ENCODE peak calls at places on chromosomes 12 and 14, in seven cellular contexts. O, D, B, S, L, E and G are unnamed samples.
A peak's percentile ranks its signal among the peaks of the same experiment; 100 is the strongest.

GRCh38 chr12:14958361-14959125 is 2.9 kb downstream of the ARHGDIB start:
- DNase-seq in O (no peak), D (no peak), B (no peak), S (no peak), L (no peak), E (no peak), G (no peak)

GRCh38 chr12:117968826-117969659 is at the start of gene KSR2:
- DNase-seq in O (peak; percentile 56), D (peak; percentile 51), B (no peak), S (no peak), L (no peak), E (peak; percentile 2), G (peak; percentile 79)

GRCh38 chr12:27148791-27149190 is 66.4 kb upstream of the C12orf71 start:
- DNase-seq in O (no peak), D (no peak), B (no peak), S (no peak), L (no peak), E (no peak), G (no peak)

GRCh38 chr14:93033983-93034670 is 81.6 kb downstream of the ITPK1 start:
- DNase-seq in O (no peak), D (no peak), B (no peak), S (no peak), L (no peak), E (peak; percentile 5), G (peak; percentile 45)

GRCh38 chr12:100337299-100337698 is 19.6 kb upstream of the SLC17A8 start:
- DNase-seq in O (no peak), D (no peak), B (no peak), S (no peak), L (no peak), E (no peak), G (no peak)

GRCh38 chr14:23608454-23608853 is 27.7 kb upstream of the DHRS2 start:
- DNase-seq in O (no peak), D (no peak), B (no peak), S (no peak), L (no peak), E (no peak), G (no peak)

GRCh38 chr14:57732886-57733285 is 133.0 kb downstream of the SLC35F4 start:
- DNase-seq in O (peak; percentile 13), D (peak; percentile 20), B (no peak), S (no peak), L (no peak), E (no peak), G (no peak)

GRCh38 chr12:33752854-33753253 is 269.4 kb upstream of the ALG10 start:
- DNase-seq in O (peak; percentile 56), D (no peak), B (no peak), S (no peak), L (no peak), E (no peak), G (no peak)

GRCh38 chr12:2291182-2291832 is 238.5 kb downstream of the CACNA1C start:
- DNase-seq in O (peak; percentile 14), D (peak; percentile 49), B (no peak), S (no peak), L (no peak), E (no peak), G (no peak)

GRCh38 chr14:69237142-69237541 is 22.8 kb upstream of the GALNT16 start:
- DNase-seq in O (no peak), D (no peak), B (no peak), S (no peak), L (no peak), E (no peak), G (no peak)

GRCh38 chr14:105014032-105014431 is 6.9 kb downstream of the CDCA4 start:
- DNase-seq in O (no peak), D (no peak), B (no peak), S (no peak), L (no peak), E (no peak), G (no peak)

GRCh38 chr14:64234877-64235651 is 59.1 kb downstream of the ESR2 start:
- DNase-seq in O (peak; percentile 67), D (no peak), B (peak; percentile 26), S (no peak), L (no peak), E (no peak), G (peak; percentile 46)

GRCh38 chr12:14948672-14949071 is 10.3 kb upstream of the ERP27 start:
- DNase-seq in O (peak; percentile 58), D (peak; percentile 34), B (peak; percentile 25), S (peak; percentile 29), L (peak; percentile 79), E (no peak), G (peak; percentile 71)

GRCh38 chr12:124760548-124760947 is 103.1 kb downstream of the SCARB1 start:
- DNase-seq in O (no peak), D (no peak), B (no peak), S (no peak), L (no peak), E (no peak), G (no peak)

GRCh38 chr12:20445693-20446092 is 77.4 kb downstream of the PDE3A start:
- DNase-seq in O (no peak), D (no peak), B (no peak), S (no peak), L (no peak), E (no peak), G (no peak)

GRCh38 chr12:7498832-7499231 is 4.7 kb downstream of the CD163 start:
- DNase-seq in O (no peak), D (peak; percentile 86), B (no peak), S (peak; percentile 50), L (no peak), E (no peak), G (no peak)

GRCh38 chr14:65433157-65433556 is 20.6 kb downstream of the FUT8 start:
- DNase-seq in O (peak; percentile 15), D (no peak), B (no peak), S (no peak), L (no peak), E (no peak), G (no peak)

GRCh38 chr12:41512531-41512930 is 324.4 kb downstream of the PDZRN4 start:
- DNase-seq in O (peak; percentile 5), D (no peak), B (no peak), S (no peak), L (no peak), E (no peak), G (no peak)

GRCh38 chr14:73786942-73787759 is 64.5 kb upstream of the PTGR2 start:
- DNase-seq in O (peak; percentile 37), D (peak; percentile 68), B (peak; percentile 54), S (no peak), L (peak; percentile 51), E (peak; percentile 50), G (peak; percentile 74)

GRCh38 chr14:91946313-91947195 is 940 bp downstream of the FBLN5 start:
- DNase-seq in O (no peak), D (peak; percentile 74), B (no peak), S (no peak), L (no peak), E (no peak), G (no peak)

GRCh38 chr12:4386756-4387155 is 7.2 kb upstream of the FGF23 start:
- DNase-seq in O (no peak), D (no peak), B (no peak), S (no peak), L (no peak), E (no peak), G (no peak)

GRCh38 chr12:75480469-75480949 is at the start of gene GLIPR1:
- DNase-seq in O (peak; percentile 92), D (peak; percentile 95), B (peak; percentile 57), S (peak; percentile 95), L (peak; percentile 76), E (peak; percentile 54), G (peak; percentile 70)

GRCh38 chr14:71231521-71232393 is 324.5 kb downstream of the PCNX1 start:
- DNase-seq in O (no peak), D (no peak), B (no peak), S (no peak), L (no peak), E (no peak), G (peak; percentile 66)

GRCh38 chr12:122129131-122129530 is 44.9 kb downstream of the IL31 start:
- DNase-seq in O (no peak), D (no peak), B (no peak), S (no peak), L (no peak), E (no peak), G (no peak)

GRCh38 chr14:89201645-89202044 is 215.4 kb downstream of the FOXN3 start:
- DNase-seq in O (no peak), D (no peak), B (no peak), S (no peak), L (no peak), E (no peak), G (no peak)

GRCh38 chr14:50739186-50739585 is 71.1 kb upstream of the SAV1 start:
- DNase-seq in O (no peak), D (no peak), B (peak; percentile 75), S (no peak), L (no peak), E (no peak), G (no peak)